ENCODE peak calls at places on chromosomes 3 and 15, in nine cellular contexts. D is T-cell, I is fibroblast of lung, V is SW480, J is cardiac fibroblast, P is NCI-H2029, A is T-helper 17 cell, L is Kasumi-1, W is astrocyte of the spinal cord. Q is an unnamed sample.

GRCh38 chr15:38474155-38474757 is 20.3 kb downstream of the FAM98B start:
- DNase-seq in V (peak; percentile 54), I (peak; percentile 59), P (no peak), W (peak; percentile 61), D (peak; percentile 22), A (no peak), J (peak; percentile 79), L (peak; percentile 59), Q (peak; percentile 80)

GRCh38 chr3:158791259-158791920 is 10.5 kb upstream of the MFSD1 start:
- DNase-seq in I (peak; percentile 88), W (peak; percentile 80), A (no peak), D (peak; percentile 17), J (peak; percentile 87), L (peak; percentile 95), V (peak; percentile 70), P (peak; percentile 67), Q (peak; percentile 85)

GRCh38 chr3:62131620-62132019 is 241.7 kb downstream of the FEZF2 start:
- DNase-seq in P (no peak), J (peak; percentile 45), W (peak; percentile 16), V (no peak), A (no peak), L (peak; percentile 54), D (no peak), I (peak; percentile 42), Q (peak; percentile 7)

GRCh38 chr3:138933981-138934691 is 12.8 kb downstream of the FOXL2 start:
- DNase-seq in W (no peak), D (no peak), V (no peak), I (no peak), P (no peak), A (no peak), J (no peak), L (no peak), Q (no peak)

GRCh38 chr3:159892171-159892791 is 96.4 kb upstream of the IL12A start:
- DNase-seq in J (no peak), A (no peak), L (no peak), I (no peak), W (no peak), P (no peak), V (no peak), D (no peak), Q (peak; percentile 17)

GRCh38 chr3:12175137-12175593 is 16.5 kb upstream of the TIMP4 start:
- DNase-seq in A (no peak), V (peak; percentile 77), P (no peak), J (peak; percentile 57), W (peak; percentile 55), D (no peak), L (no peak), I (peak; percentile 19), Q (no peak)

GRCh38 chr3:126292318-126293070 is 64.7 kb downstream of the KLF15 start:
- DNase-seq in J (no peak), V (no peak), I (no peak), D (no peak), P (no peak), A (no peak), L (no peak), W (no peak), Q (no peak)

GRCh38 chr3:122975163-122975923 is 52.2 kb downstream of the SEMA5B start:
- DNase-seq in J (no peak), V (no peak), W (peak; percentile 80), I (peak; percentile 36), A (no peak), P (no peak), L (peak; percentile 19), D (no peak), Q (no peak)

GRCh38 chr3:134610455-134611385 is 40.1 kb downstream of the KY start:
- DNase-seq in I (no peak), V (no peak), A (no peak), J (no peak), P (no peak), W (no peak), L (no peak), D (no peak), Q (no peak)

GRCh38 chr3:72661115-72661457 is 187.2 kb downstream of the SHQ1 start:
- DNase-seq in I (peak; percentile 73), A (no peak), P (peak; percentile 76), D (no peak), V (peak; percentile 37), L (no peak), W (peak; percentile 83), J (peak; percentile 62), Q (peak; percentile 8)

GRCh38 chr15:101029971-101030661 is 111.0 kb downstream of the LRRK1 start:
- DNase-seq in L (no peak), P (no peak), W (no peak), D (no peak), I (no peak), A (no peak), J (no peak), V (no peak), Q (no peak)

GRCh38 chr3:125593991-125594574 is 1.2 kb downstream of the OSBPL11 start:
- DNase-seq in W (no peak), I (peak; percentile 31), V (peak; percentile 7), D (no peak), A (no peak), J (peak; percentile 16), L (peak; percentile 93), P (no peak), Q (no peak)

GRCh38 chr15:76973906-76974305 is 21.0 kb upstream of the PSTPIP1 start:
- DNase-seq in P (no peak), L (no peak), V (no peak), W (no peak), D (no peak), I (no peak), A (no peak), J (no peak), Q (no peak)

GRCh38 chr3:14284694-14285404 is 106.2 kb downstream of the LSM3 start:
- DNase-seq in V (no peak), L (no peak), I (no peak), A (no peak), J (no peak), P (no peak), W (no peak), D (no peak), Q (no peak)

GRCh38 chr15:93040288-93041158 is 48.5 kb downstream of the RGMA start:
- DNase-seq in V (no peak), A (no peak), W (no peak), D (no peak), L (no peak), I (no peak), P (no peak), J (no peak), Q (no peak)

GRCh38 chr3:107928084-107928445 is 162.8 kb downstream of the CD47 start:
- DNase-seq in P (no peak), D (no peak), W (peak; percentile 26), L (no peak), J (peak; percentile 57), A (no peak), V (peak; percentile 45), I (peak; percentile 35), Q (peak; percentile 10)

GRCh38 chr3:123148772-123149171 is 53.0 kb upstream of the SEC22A start:
- DNase-seq in D (no peak), A (no peak), W (no peak), V (no peak), J (no peak), L (no peak), P (no peak), I (no peak), Q (no peak)

GRCh38 chr3:30775070-30775469 is 119.4 kb downstream of the GADL1 start:
- DNase-seq in W (no peak), A (no peak), V (no peak), L (no peak), D (no peak), P (no peak), I (no peak), J (no peak), Q (no peak)

GRCh38 chr3:119681279-119681678 is 4.1 kb upstream of the COX17 start:
- DNase-seq in D (no peak), V (peak; percentile 52), J (peak; percentile 65), W (peak; percentile 51), A (no peak), L (peak; percentile 60), I (peak; percentile 60), P (no peak), Q (peak; percentile 74)

Q was measured in lung microvascular endothelial cell.